ENCODE peak calls at places on chromosome 17, in ten cellular contexts. Z is colonic mucosa, H is lower lobe of right lung, N is B cell, T is WTC11, B is A549, O is HFFc6, Q is progenitor cell of endocrine pancreas, S is heart right ventricle, P is fibroblast of the aortic adventitia. G is an unnamed sample.

GRCh38 chr17:77286641-77287431 is 146.1 kb downstream of the SEC14L1 start:
- DNase-seq in Z (peak), H (peak), N (no peak), T (no peak), B (peak), O (peak), Q (no peak), S (peak), P (no peak), G (peak)

GRCh38 chr17:78844301-78845005 is 3.8 kb upstream of the USP36 start:
- DNase-seq in Z (no peak), H (no peak), N (no peak), T (no peak), B (no peak), O (peak), Q (no peak), S (no peak), P (peak), G (no peak)

GRCh38 chr17:60165976-60166375 is 16.2 kb downstream of the CA4 start:
- DNase-seq in Z (peak), H (no peak), N (no peak), T (no peak), B (no peak), O (no peak), Q (no peak), S (no peak), P (no peak), G (no peak)

GRCh38 chr17:61634942-61635538 is 44.0 kb upstream of the NACA2 start:
- DNase-seq in Z (no peak), H (no peak), N (no peak), T (no peak), B (no peak), O (no peak), Q (no peak), S (no peak), P (no peak), G (no peak)

GRCh38 chr17:35089846-35090193 is 26.3 kb upstream of the RFFL start:
- DNase-seq in Z (no peak), H (peak), N (peak), T (no peak), B (peak), O (peak), Q (no peak), S (peak), P (no peak), G (no peak)

GRCh38 chr17:17495448-17496188 is 577 bp downstream of the RASD1 start:
- DNase-seq in Z (no peak), H (peak), N (no peak), T (peak), B (no peak), O (no peak), Q (no peak), S (no peak), P (peak), G (no peak)

GRCh38 chr17:43309505-43310329 is 75.9 kb upstream of the RNU2-1 start:
- DNase-seq in Z (peak), H (no peak), N (no peak), T (no peak), B (peak), O (no peak), Q (no peak), S (no peak), P (peak), G (no peak)

GRCh38 chr17:81551458-81552243 is 502 bp downstream of the FAAP100 start:
- DNase-seq in Z (peak), H (no peak), N (no peak), T (no peak), B (peak), O (peak), Q (no peak), S (no peak), P (no peak), G (no peak)

GRCh38 chr17:79838541-79839274 is 532 bp downstream of the CBX4 start:
- DNase-seq in Z (peak), H (peak), N (peak), T (peak), B (peak), O (peak), Q (peak), S (peak), P (peak), G (no peak)

GRCh38 chr17:42519546-42520444 is 16.2 kb upstream of the NAGLU start:
- DNase-seq in Z (peak), H (peak), N (no peak), T (peak), B (peak), O (peak), Q (no peak), S (peak), P (peak), G (no peak)

GRCh38 chr17:35486920-35487727 is 38.6 kb upstream of the SLFN13 start:
- DNase-seq in Z (peak), H (peak), N (peak), T (no peak), B (no peak), O (peak), Q (no peak), S (peak), P (peak), G (no peak)

GRCh38 chr17:77453613-77454559 is 313.1 kb downstream of the SEC14L1 start:
- DNase-seq in Z (peak), H (no peak), N (no peak), T (no peak), B (no peak), O (no peak), Q (no peak), S (no peak), P (no peak), G (no peak)

GRCh38 chr17:1186214-1186820 is 6.5 kb upstream of the ABR start:
- DNase-seq in Z (no peak), H (no peak), N (no peak), T (no peak), B (no peak), O (peak), Q (no peak), S (no peak), P (peak), G (no peak)

GRCh38 chr17:17514993-17515920 is 19.1 kb upstream of the RASD1 start:
- DNase-seq in Z (no peak), H (no peak), N (no peak), T (peak), B (no peak), O (peak), Q (no peak), S (no peak), P (peak), G (no peak)

GRCh38 chr17:19369107-19369778 is 6.7 kb upstream of the B9D1 start:
- DNase-seq in Z (peak), H (no peak), N (no peak), T (no peak), B (no peak), O (no peak), Q (no peak), S (no peak), P (no peak), G (no peak)

GRCh38 chr17:418421-418751 is 65.8 kb upstream of the RPH3AL start:
- DNase-seq in Z (no peak), H (no peak), N (no peak), T (no peak), B (no peak), O (no peak), Q (no peak), S (no peak), P (no peak), G (no peak)

GRCh38 chr17:69501591-69502468 is 87.3 kb downstream of the MAP2K6 start:
- DNase-seq in Z (peak), H (no peak), N (no peak), T (peak), B (peak), O (peak), Q (peak), S (peak), P (peak), G (no peak)

GRCh38 chr17:16117149-16117548 is 98.2 kb downstream of the NCOR1 start:
- DNase-seq in Z (no peak), H (no peak), N (no peak), T (no peak), B (no peak), O (no peak), Q (no peak), S (no peak), P (no peak), G (no peak)

GRCh38 chr17:561118-561517 is 153.5 kb downstream of the VPS53 start:
- DNase-seq in Z (no peak), H (no peak), N (no peak), T (no peak), B (no peak), O (peak), Q (no peak), S (no peak), P (peak), G (no peak)

GRCh38 chr17:2703181-2703580 is 8.4 kb downstream of the CLUH start:
- DNase-seq in Z (no peak), H (peak), N (no peak), T (peak), B (no peak), O (no peak), Q (no peak), S (no peak), P (no peak), G (no peak)

GRCh38 chr17:17840751-17841591 is 4.2 kb upstream of the SREBF1 start:
- DNase-seq in Z (no peak), H (no peak), N (no peak), T (no peak), B (no peak), O (no peak), Q (no peak), S (no peak), P (peak), G (no peak)

DNA sequence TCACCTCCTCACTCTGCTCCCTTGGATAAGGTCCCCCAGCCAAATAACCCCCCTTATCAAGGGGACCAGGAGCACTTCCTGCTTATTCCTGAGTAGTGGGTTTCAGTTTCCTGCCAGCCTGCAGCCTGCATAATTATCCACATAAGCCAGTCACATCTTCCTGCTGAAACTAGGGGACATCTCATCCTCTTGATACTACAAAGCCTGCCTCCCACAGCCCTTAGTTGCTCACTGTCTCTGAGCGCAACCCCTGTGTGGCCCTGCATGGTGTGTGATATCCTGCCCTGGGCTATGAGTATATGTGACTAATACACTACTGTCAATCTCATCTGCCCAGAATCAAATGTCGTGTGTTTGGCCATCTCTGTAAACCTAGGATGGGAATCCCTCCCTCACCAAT is 8.0 kb upstream of the XYLT2 start:
- DNase-seq in Z (no peak), H (no peak), N (no peak), T (no peak), B (no peak), O (no peak), Q (no peak), S (no peak), P (no peak), G (no peak)
- TF ChIP-seq CTCF in Z (no peak), H (no peak), N (no peak), T (no peak), B (no peak), O (no peak), Q (no peak), S (no peak), P (no peak), G (no peak)

GRCh38 chr17:73478768-73479424 is 165.3 kb downstream of the SDK2 start:
- DNase-seq in Z (no peak), H (no peak), N (no peak), T (peak), B (peak), O (no peak), Q (no peak), S (no peak), P (no peak), G (no peak)
- TF ChIP-seq CTCF in Z (no peak), H (no peak), N (no peak), T (peak), B (peak), O (no peak), Q (peak), S (no peak), P (no peak), G (peak)

GRCh38 chr17:75983501-75984181 is 4.6 kb downstream of the TEN1 start:
- DNase-seq in Z (no peak), H (peak), N (no peak), T (peak), B (no peak), O (no peak), Q (no peak), S (no peak), P (peak), G (no peak)
- TF ChIP-seq CTCF in Z (no peak), H (no peak), N (no peak), T (no peak), B (no peak), O (no peak), Q (no peak), S (no peak), P (no peak), G (no peak)

GRCh38 chr17:27038676-27039075 is 255.2 kb upstream of the WSB1 start:
- DNase-seq in Z (no peak), H (no peak), N (no peak), T (no peak), B (peak), O (no peak), Q (no peak), S (no peak), P (no peak), G (no peak)
- TF ChIP-seq CTCF in Z (no peak), H (no peak), N (no peak), T (no peak), B (peak), O (no peak), Q (no peak), S (no peak), P (no peak), G (peak)

GRCh38 chr17:49603720-49604119 is 28.0 kb downstream of the NXPH3 start:
- DNase-seq in Z (no peak), H (no peak), N (no peak), T (no peak), B (no peak), O (no peak), Q (no peak), S (no peak), P (peak), G (no peak)
- TF ChIP-seq CTCF in Z (no peak), H (no peak), N (no peak), T (no peak), B (no peak), O (peak), Q (no peak), S (no peak), P (peak), G (no peak)